ENCODE peak calls at places on chromosomes 2 and 18, in eight cellular contexts. T is HFFc6; A is activated CD8-positive, alpha-beta T cell treated with anti-CD3 and anti-CD28 coated beads for 36 hours; C is sciatic nerve; F is epithelial cell of esophagus; E is thoracic aorta; U is NCI-H226; V is stimulated activated CD4-positive, alpha-beta T cell treated with anti-CD3 and anti-CD28 coated beads, Interleukin-2, amount 100 ng/mL, for 48 hours. L is an unnamed sample.

GRCh38 chr2:145207884-145208283 is 688.0 kb upstream of the ZEB2 start:
- DNase-seq in U (no peak), C (no peak), T (no peak), E (no peak), F (no peak), A (no peak), V (no peak), L (no peak)

GRCh38 chr2:136032817-136033216 is 47.4 kb upstream of the DARS1 start:
- DNase-seq in E (no peak), V (no peak), C (no peak), U (no peak), A (no peak), T (no peak), F (no peak), L (no peak)

GRCh38 chr2:96927420-96928171 is 57.7 kb upstream of the SEMA4C start:
- DNase-seq in U (peak), A (no peak), F (peak), V (no peak), T (peak), C (no peak), E (no peak), L (no peak)

GRCh38 chr2:207896525-207897295 is 127.0 kb upstream of the FZD5 start:
- DNase-seq in T (no peak), U (no peak), F (peak), E (no peak), C (no peak), V (no peak), A (no peak), L (no peak)

GRCh38 chr18:79912409-79912991 is 39.0 kb downstream of the SLC66A2 start:
- DNase-seq in U (no peak), F (no peak), T (no peak), E (no peak), V (no peak), A (peak), C (no peak), L (no peak)

GRCh38 chr2:78601113-78601512 is 424.4 kb upstream of the REG3G start:
- DNase-seq in E (no peak), A (no peak), T (no peak), F (peak), C (no peak), U (no peak), V (no peak), L (no peak)

GRCh38 chr2:54859997-54860701 is 136.7 kb downstream of the EML6 start:
- DNase-seq in E (no peak), C (no peak), U (peak), A (no peak), F (peak), T (peak), V (no peak), L (peak)

GRCh38 chr2:43024515-43024962 is 201.9 kb downstream of the ZFP36L2 start:
- DNase-seq in E (peak), F (peak), U (peak), A (peak), C (peak), V (peak), T (peak), L (no peak)

GRCh38 chr2:52269696-52270485 is 1238.0 kb upstream of the NRXN1 start:
- DNase-seq in E (no peak), C (no peak), T (peak), A (no peak), F (no peak), V (no peak), U (no peak), L (peak)

GRCh38 chr2:188978291-188979081 is 4.3 kb downstream of the COL3A1 start:
- DNase-seq in T (peak), A (peak), F (peak), V (no peak), C (no peak), U (peak), E (no peak), L (peak)

GRCh38 chr2:78778756-78779510 is 246.6 kb upstream of the REG3G start:
- DNase-seq in V (no peak), E (no peak), F (no peak), U (no peak), C (no peak), A (no peak), T (no peak), L (peak)

L was measured in trophoblast cell.